ENCODE peak calls at places on chromosomes 7 and 10, in eight cellular contexts. R is effector CD4-positive, alpha-beta T cell; A is NCI-H1694; I is cardiac fibroblast; K is activated CD4-positive, CD25-positive, alpha-beta regulatory T cell treated with anti-CD3 and anti-CD28 coated beads, Interleukin-2, amount 50 U/mL, for 16 hours; B is colonic mucosa; H is left ventricle myocardium inferior; E is memory B cell. Q is an unnamed sample.
A peak's percentile ranks its signal among the peaks of the same experiment; 100 is the strongest.

GRCh38 chr7:120675076-120675475 is 182.9 kb downstream of the TSPAN12 start:
- DNase-seq in R (no peak), A (no peak), I (no peak), K (no peak), B (no peak), H (no peak), E (no peak), Q (no peak)

GRCh38 chr7:102425639-102426267 is 7.6 kb upstream of the ORAI2 start:
- DNase-seq in R (peak; percentile 82), A (no peak), I (no peak), K (peak; percentile 66), B (peak; percentile 52), H (peak; percentile 45), E (peak; percentile 79), Q (peak; percentile 65)

GRCh38 chr7:44971991-44972441 is 6.8 kb downstream of the MYO1G start:
- DNase-seq in R (no peak), A (no peak), I (no peak), K (no peak), B (no peak), H (no peak), E (no peak), Q (no peak)

GRCh38 chr7:66099551-66100407 is 14.9 kb upstream of the CRCP start:
- DNase-seq in R (peak; percentile 15), A (no peak), I (peak; percentile 93), K (no peak), B (peak; percentile 91), H (peak; percentile 41), E (no peak), Q (peak; percentile 52)

GRCh38 chr10:46077141-46077554 is 31.1 kb upstream of the MSMB start:
- DNase-seq in R (no peak), A (no peak), I (peak; percentile 22), K (no peak), B (no peak), H (no peak), E (no peak), Q (no peak)

GRCh38 chr7:99839560-99840011 is 11.8 kb downstream of the CYP3A43 start:
- DNase-seq in R (no peak), A (no peak), I (no peak), K (no peak), B (peak; percentile 65), H (no peak), E (no peak), Q (no peak)

GRCh38 chr7:115924398-115924797 is 106.2 kb downstream of the TFEC start:
- DNase-seq in R (no peak), A (no peak), I (no peak), K (no peak), B (no peak), H (no peak), E (no peak), Q (no peak)

GRCh38 chr10:128907155-128907554 is 559.9 kb upstream of the MGMT start:
- DNase-seq in R (no peak), A (no peak), I (no peak), K (no peak), B (no peak), H (no peak), E (no peak), Q (no peak)

GRCh38 chr10:129096340-129096984 is 370.6 kb upstream of the MGMT start:
- DNase-seq in R (no peak), A (peak; percentile 52), I (peak; percentile 99), K (no peak), B (no peak), H (peak; percentile 28), E (no peak), Q (peak; percentile 41)

GRCh38 chr10:44166441-44166840 is 218.5 kb downstream of the CXCL12 start:
- DNase-seq in R (no peak), A (no peak), I (no peak), K (no peak), B (no peak), H (no peak), E (no peak), Q (no peak)

GRCh38 chr7:137999496-138000080 is 2.3 kb downstream of the CREB3L2 start:
- DNase-seq in R (no peak), A (no peak), I (no peak), K (no peak), B (no peak), H (no peak), E (no peak), Q (no peak)

GRCh38 chr7:118184392-118184899 is 482 bp downstream of the LSM8 start:
- DNase-seq in R (no peak), A (no peak), I (peak; percentile 12), K (no peak), B (no peak), H (no peak), E (no peak), Q (no peak)

GRCh38 chr10:33353334-33353733 is 18.9 kb upstream of the NRP1 start:
- DNase-seq in R (no peak), A (no peak), I (no peak), K (no peak), B (no peak), H (no peak), E (no peak), Q (no peak)

GRCh38 chr7:20329389-20330175 is 1.1 kb upstream of the ITGB8 start:
- DNase-seq in R (no peak), A (no peak), I (peak; percentile 77), K (no peak), B (peak; percentile 82), H (peak; percentile 42), E (peak; percentile 18), Q (peak; percentile 62)